ENCODE peak calls at places on chromosomes 11 and 22, in five cellular contexts. E is activated CD4-positive, CD25-positive, alpha-beta regulatory T cell; Z is cardiac fibroblast; N is A673; G is choroid plexus epithelial cell. K is an unnamed sample.

GRCh38 chr11:16511109-16511806 is 154.9 kb upstream of the SOX6 start:
- DNase-seq in E (no peak), Z (peak), N (peak), G (no peak), K (peak)

GRCh38 chr11:120336641-120337132 is 474 bp downstream of the ARHGEF12 start:
- DNase-seq in E (peak), Z (peak), N (peak), G (peak), K (no peak)

GRCh38 chr11:101127348-101127698 is 2.3 kb downstream of the PGR start:
- DNase-seq in E (no peak), Z (no peak), N (peak), G (no peak), K (peak)

GRCh38 chr11:107172996-107173395 is 154.7 kb upstream of the GUCY1A2 start:
- DNase-seq in E (no peak), Z (no peak), N (no peak), G (no peak), K (no peak)

GRCh38 chr11:36271794-36272409 is 17.3 kb downstream of the COMMD9 start:
- DNase-seq in E (no peak), Z (no peak), N (no peak), G (no peak), K (no peak)

GRCh38 chr11:117748771-117749540 is 48.1 kb downstream of the DSCAML1 start:
- DNase-seq in E (no peak), Z (no peak), N (no peak), G (no peak), K (no peak)

GRCh38 chr11:19769820-19770219 is 57.2 kb downstream of the NAV2 start:
- DNase-seq in E (no peak), Z (peak), N (no peak), G (peak), K (peak)

GRCh38 chr11:125070699-125071254 is 7.7 kb downstream of the SLC37A2 start:
- DNase-seq in E (no peak), Z (peak), N (no peak), G (peak), K (peak)

GRCh38 chr11:7347611-7348431 is 96.1 kb downstream of the SYT9 start:
- DNase-seq in E (no peak), Z (no peak), N (no peak), G (no peak), K (no peak)

GRCh38 chr11:130645164-130645859 is 196.9 kb downstream of the ADAMTS15 start:
- DNase-seq in E (no peak), Z (no peak), N (no peak), G (no peak), K (no peak)

GRCh38 chr11:123246749-123247497 is 51.9 kb upstream of the CLMP start:
- DNase-seq in E (peak), Z (peak), N (peak), G (peak), K (peak)

GRCh38 chr22:17842386-17842785 is 68.1 kb upstream of the BID start:
- DNase-seq in E (peak), Z (no peak), N (no peak), G (peak), K (no peak)

K was measured in adipocyte.